ENCODE peak calls at places on chromosomes 5 and 9, in six cellular contexts. G, K, F, Y, O and H are unnamed samples.

GRCh38 chr5:102911973-102912372 is 156.9 kb downstream of the PAM start:
- DNase-seq in G (peak; percentile 79), K (no peak), F (no peak), Y (no peak), O (no peak), H (peak; percentile 17)

GRCh38 chr5:23763170-23763569 is 255.8 kb downstream of the PRDM9 start:
- DNase-seq in G (no peak), K (no peak), F (no peak), Y (no peak), O (no peak), H (no peak)

GRCh38 chr9:127976498-127976897 is 4.3 kb downstream of the EEIG1 start:
- DNase-seq in G (no peak), K (peak; percentile 42), F (no peak), Y (no peak), O (peak; percentile 78), H (no peak)

GRCh38 chr9:95023217-95024003 is 294.1 kb downstream of the FANCC start:
- DNase-seq in G (peak; percentile 90), K (peak; percentile 62), F (no peak), Y (no peak), O (peak; percentile 67), H (peak; percentile 63)

GRCh38 chr5:135596788-135597187 is 18.0 kb upstream of the CXCL14 start:
- DNase-seq in G (no peak), K (no peak), F (no peak), Y (no peak), O (no peak), H (no peak)

GRCh38 chr9:5455181-5455580 is 4.8 kb downstream of the CD274 start:
- DNase-seq in G (peak; percentile 83), K (no peak), F (no peak), Y (no peak), O (no peak), H (no peak)

GRCh38 chr9:89795555-89796195 is 190.9 kb downstream of the GADD45G start:
- DNase-seq in G (no peak), K (peak; percentile 22), F (peak; percentile 31), Y (no peak), O (peak; percentile 14), H (no peak)

GRCh38 chr9:122133984-122134535 is 25.5 kb downstream of the NDUFA8 start:
- DNase-seq in G (no peak), K (no peak), F (no peak), Y (no peak), O (no peak), H (no peak)

GRCh38 chr5:87277279-87277835 is 9.7 kb downstream of the RASA1 start:
- DNase-seq in G (peak; percentile 30), K (no peak), F (no peak), Y (no peak), O (no peak), H (no peak)

GRCh38 chr5:54760182-54760935 is 225.0 kb downstream of the ESM1 start:
- DNase-seq in G (peak; percentile 58), K (no peak), F (no peak), Y (no peak), O (no peak), H (no peak)

GRCh38 chr5:137035480-137035878 is 463.6 kb downstream of the SPOCK1 start:
- DNase-seq in G (no peak), K (no peak), F (no peak), Y (no peak), O (no peak), H (no peak)

GRCh38 chr5:86890375-86890774 is 272.6 kb downstream of the COX7C start:
- DNase-seq in G (no peak), K (no peak), F (no peak), Y (no peak), O (no peak), H (no peak)

GRCh38 chr9:2336055-2336454 is 285.5 kb upstream of the VLDLR start:
- DNase-seq in G (peak; percentile 1), K (no peak), F (no peak), Y (no peak), O (no peak), H (no peak)

GRCh38 chr9:71608021-71608420 is 160.3 kb downstream of the CEMIP2 start:
- DNase-seq in G (no peak), K (no peak), F (no peak), Y (no peak), O (no peak), H (no peak)

GRCh38 chr9:93670208-93671029 is 94.0 kb downstream of the PHF2 start:
- DNase-seq in G (peak; percentile 13), K (peak; percentile 57), F (peak; percentile 62), Y (no peak), O (no peak), H (no peak)

GRCh38 chr9:124343533-124344290 is 71.5 kb downstream of the PSMB7 start:
- DNase-seq in G (no peak), K (peak; percentile 47), F (no peak), Y (no peak), O (peak; percentile 43), H (no peak)

GRCh38 chr9:124345063-124345462 is 70.2 kb downstream of the PSMB7 start:
- DNase-seq in G (no peak), K (peak; percentile 41), F (no peak), Y (no peak), O (peak; percentile 20), H (no peak)

GRCh38 chr9:124345751-124346281 is 69.4 kb downstream of the PSMB7 start:
- DNase-seq in G (no peak), K (peak; percentile 41), F (no peak), Y (no peak), O (peak; percentile 47), H (no peak)

GRCh38 chr9:124342946-124343485 is 72.2 kb downstream of the PSMB7 start:
- DNase-seq in G (peak; percentile 94), K (peak; percentile 91), F (peak; percentile 93), Y (peak; percentile 75), O (peak; percentile 54), H (peak; percentile 72)

DNA sequence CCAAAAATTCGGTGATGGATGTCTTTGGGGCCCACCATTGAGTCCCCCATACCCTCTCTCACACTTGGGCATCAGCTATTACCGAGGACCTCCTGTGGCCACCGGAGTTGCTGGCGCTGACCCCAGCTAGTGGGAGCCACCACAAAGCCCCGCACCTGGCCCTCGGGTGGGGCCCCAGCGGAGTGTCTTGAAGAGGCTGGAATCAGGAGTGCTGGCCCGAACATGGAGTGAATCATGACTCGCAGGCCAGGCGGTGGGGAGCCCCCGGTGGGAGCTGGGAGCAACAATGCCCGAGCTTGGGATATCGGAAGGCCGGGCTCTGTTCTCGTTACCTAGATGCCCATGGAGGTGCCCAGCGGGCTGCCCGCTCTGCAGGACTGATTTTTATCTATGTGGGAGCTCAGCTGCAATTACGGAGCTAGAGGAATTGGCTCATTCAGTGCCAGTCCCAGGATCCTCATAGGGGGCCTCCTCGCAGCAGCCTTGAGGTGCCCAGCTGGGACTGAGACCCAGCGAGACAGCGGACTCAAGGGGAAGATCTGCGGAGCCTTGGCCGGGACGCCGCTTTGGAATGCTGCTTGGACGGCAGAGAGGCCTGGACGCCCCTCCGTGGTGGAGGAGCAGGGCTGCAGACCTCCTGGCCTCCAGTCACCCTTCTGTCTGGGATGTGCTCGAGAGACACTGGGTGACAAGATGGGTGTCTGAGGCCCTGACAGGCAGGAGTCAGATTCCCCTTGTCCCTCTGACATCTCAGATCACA is 70.8 kb downstream of the PSMB7 start:
- DNase-seq in G (no peak), K (peak; percentile 53), F (no peak), Y (no peak), O (peak; percentile 38), H (no peak)
- TF ChIP-seq CTCF in G (no peak), K (no peak), F (no peak), Y (no peak), O (no peak), H (no peak)

GRCh38 chr9:135348076-135348787 is 131.3 kb upstream of the PPP1R26 start:
- DNase-seq in G (no peak), K (peak; percentile 12), F (no peak), Y (no peak), O (peak; percentile 35), H (no peak)

GRCh38 chr9:135347461-135347860 is 132.1 kb upstream of the PPP1R26 start:
- DNase-seq in G (no peak), K (no peak), F (no peak), Y (no peak), O (no peak), H (no peak)

GRCh38 chr9:135349212-135349962 is 130.2 kb upstream of the PPP1R26 start:
- DNase-seq in G (no peak), K (peak; percentile 19), F (no peak), Y (no peak), O (no peak), H (no peak)

GRCh38 chr9:135349963-135350360 is 129.6 kb upstream of the PPP1R26 start:
- DNase-seq in G (no peak), K (peak; percentile 25), F (no peak), Y (no peak), O (no peak), H (no peak)

DNA sequence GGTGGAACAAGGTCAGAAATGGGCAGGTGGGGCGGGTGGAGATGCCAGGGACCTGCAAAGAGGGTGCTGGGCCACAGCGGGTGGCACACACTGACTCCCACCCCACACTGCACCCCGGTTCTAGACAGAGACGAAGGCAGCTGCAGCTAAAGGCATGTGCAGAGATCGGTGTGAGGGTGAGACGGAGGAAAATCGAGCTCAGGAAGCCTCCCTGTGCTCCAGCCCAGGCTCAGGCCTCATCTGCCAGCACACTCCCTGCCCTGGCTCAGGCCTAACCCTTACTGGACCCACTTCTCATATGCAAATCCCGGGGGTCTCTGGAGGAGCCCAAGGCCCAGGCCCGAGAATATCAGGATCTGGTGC is 130.8 kb upstream of the PPP1R26 start:
- DNase-seq in G (no peak), K (peak; percentile 14), F (no peak), Y (no peak), O (no peak), H (no peak)
- H3K4me3 ChIP-seq in G (no peak overlapping the region), K (no peak overlapping the region), F (no peak overlapping the region), Y (no peak overlapping the region), O (no peak overlapping the region), H (no peak overlapping the region)

GRCh38 chr5:97163360-97163764 is 19.7 kb downstream of the RIOK2 start:
- DNase-seq in G (peak; percentile 30), K (no peak), F (no peak), Y (no peak), O (no peak), H (no peak)
- TF ChIP-seq CTCF in G (peak; percentile 56), K (peak; percentile 73), F (peak; percentile 42), Y (peak; percentile 72), O (peak; percentile 65), H (peak; percentile 6)

GRCh38 chr5:150488519-150489357 is 19.2 kb upstream of the NDST1 start:
- DNase-seq in G (peak; percentile 59), K (peak; percentile 85), F (peak; percentile 92), Y (no peak), O (peak; percentile 62), H (peak; percentile 49)
- H3K4me3 ChIP-seq in G (peak overlapping the region; percentile 3), K (peak overlapping the region; percentile 100), F (peak overlapping the region; percentile 11), Y (no peak overlapping the region), O (no peak overlapping the region), H (peak overlapping the region; percentile 87)

GRCh38 chr9:134049772-134050588 is 17.8 kb downstream of the BRD3 start:
- DNase-seq in G (no peak), K (peak; percentile 40), F (no peak), Y (no peak), O (no peak), H (no peak)

GRCh38 chr9:134050726-134051125 is 17.1 kb downstream of the BRD3 start:
- DNase-seq in G (no peak), K (no peak), F (no peak), Y (no peak), O (no peak), H (no peak)

GRCh38 chr9:134052941-134053340 is 14.9 kb downstream of the BRD3 start:
- DNase-seq in G (no peak), K (peak; percentile 26), F (no peak), Y (no peak), O (no peak), H (no peak)

GRCh38 chr9:134052491-134052890 is 15.3 kb downstream of the BRD3 start:
- DNase-seq in G (no peak), K (no peak), F (no peak), Y (no peak), O (no peak), H (no peak)

GRCh38 chr9:134051319-134051718 is 16.5 kb downstream of the BRD3 start:
- DNase-seq in G (no peak), K (peak; percentile 42), F (no peak), Y (no peak), O (peak; percentile 38), H (no peak)
- TF ChIP-seq CTCF in G (no peak), K (no peak), F (no peak), Y (no peak), O (no peak), H (no peak)